ENCODE peak calls at places on chromosome 6, in five cellular contexts. A is effector CD4-positive, alpha-beta T cell; R is NCI-H2029 treated with DMSO at 0.1 percent for 48 hours; V is CD8-positive, alpha-beta memory T cell; K is T-cell. H is an unnamed sample.

GRCh38 chr6:10082385-10082784 is 332.5 kb downstream of the TFAP2A start:
- DNase-seq in K (no peak), R (no peak), V (no peak), A (no peak), H (no peak)

GRCh38 chr6:10368841-10369240 is 46.0 kb downstream of the TFAP2A start:
- DNase-seq in R (no peak), A (no peak), K (no peak), V (no peak), H (no peak)

GRCh38 chr6:44223471-44224153 is at the start of gene SLC29A1:
- DNase-seq in K (peak; percentile 82), A (peak; percentile 80), V (peak; percentile 76), R (no peak), H (peak; percentile 77)

GRCh38 chr6:39086294-39086693 is 28.7 kb downstream of the SAYSD1 start:
- DNase-seq in K (no peak), A (no peak), V (no peak), R (no peak), H (no peak)

GRCh38 chr6:8958894-8959511 is 523.7 kb upstream of the SLC35B3 start:
- DNase-seq in A (no peak), R (no peak), V (no peak), K (no peak), H (no peak)

GRCh38 chr6:34237722-34238506 is 1.2 kb downstream of the HMGA1 start:
- DNase-seq in A (peak; percentile 63), K (peak; percentile 76), V (peak; percentile 70), R (no peak), H (peak; percentile 64)

GRCh38 chr6:10747251-10747972 is at the start of gene TMEM14B:
- DNase-seq in K (peak; percentile 100), R (peak; percentile 99), V (peak; percentile 98), A (peak; percentile 99), H (peak; percentile 98)

GRCh38 chr6:37047933-37048850 is 42.7 kb downstream of the FGD2 start:
- DNase-seq in K (no peak), R (no peak), V (no peak), A (no peak), H (no peak)

GRCh38 chr6:111625511-111626331 is 20.0 kb upstream of the TRAF3IP2 start:
- DNase-seq in V (no peak), A (no peak), R (no peak), K (no peak), H (no peak)

GRCh38 chr6:72111611-72112010 is 225.3 kb downstream of the RIMS1 start:
- DNase-seq in A (no peak), R (no peak), K (no peak), V (no peak), H (no peak)

GRCh38 chr6:110485461-110485860 is 9.0 kb upstream of the SLC22A16 start:
- DNase-seq in R (no peak), A (no peak), V (no peak), K (no peak), H (no peak)

GRCh38 chr6:128713461-128713860 is 169.5 kb upstream of the LAMA2 start:
- DNase-seq in V (no peak), R (no peak), A (no peak), K (no peak), H (no peak)

GRCh38 chr6:72422126-72422680 is 199.7 kb upstream of the KCNQ5 start:
- DNase-seq in K (no peak), R (no peak), A (no peak), V (no peak), H (no peak)

GRCh38 chr6:7954477-7955200 is 44.1 kb upstream of the TXNDC5 start:
- DNase-seq in K (no peak), A (no peak), V (no peak), R (no peak), H (no peak)

GRCh38 chr6:68134796-68135195 is 500.3 kb upstream of the ADGRB3 start:
- DNase-seq in V (no peak), A (no peak), R (no peak), K (no peak), H (no peak)

GRCh38 chr6:149084761-149085574 is 232.5 kb upstream of the TAB2 start:
- DNase-seq in K (no peak), A (no peak), R (no peak), V (no peak), H (no peak)

GRCh38 chr6:132430110-132430509 is 28.8 kb upstream of the MOXD1 start:
- DNase-seq in R (no peak), A (no peak), K (no peak), V (no peak), H (no peak)

GRCh38 chr6:158417760-158418098 is 105.5 kb downstream of the TULP4 start:
- DNase-seq in K (no peak), R (no peak), V (no peak), A (no peak), H (no peak)

GRCh38 chr6:129955584-129955983 is 62.8 kb upstream of the L3MBTL3 start:
- DNase-seq in A (no peak), V (no peak), R (no peak), K (no peak), H (no peak)

GRCh38 chr6:55794136-55794812 is 81.1 kb downstream of the BMP5 start:
- DNase-seq in K (no peak), A (no peak), R (no peak), V (no peak), H (no peak)

GRCh38 chr6:80438728-80439127 is 332.3 kb downstream of the BCKDHB start:
- DNase-seq in V (no peak), K (no peak), R (no peak), A (no peak), H (no peak)

GRCh38 chr6:17280552-17281090 is 540 bp upstream of the RBM24 start:
- DNase-seq in K (no peak), R (no peak), V (no peak), A (no peak), H (no peak)

H was measured in effector memory CD8-positive, alpha-beta T cell.